ENCODE peak calls at places on chromosome 19, in eight cellular contexts. O, U, L, I, C, H, B and G are unnamed samples.

GRCh38 chr19:46606681-46607440 is 5.7 kb downstream of the CALM3 start:
- DNase-seq in O (peak; percentile 54), U (no peak), L (no peak), I (no peak), C (no peak), H (peak; percentile 30), B (no peak), G (peak; percentile 32)

GRCh38 chr19:33493401-33494275 is 28.0 kb downstream of the PEPD start:
- DNase-seq in O (no peak), U (no peak), L (no peak), I (no peak), C (no peak), H (no peak), B (no peak), G (no peak)

GRCh38 chr19:52196256-52196967 is 6.6 kb downstream of the PPP2R1A start:
- DNase-seq in O (no peak), U (no peak), L (no peak), I (no peak), C (peak; percentile 7), H (no peak), B (no peak), G (no peak)

GRCh38 chr19:29552454-29553280 is 26.9 kb downstream of the VSTM2B start:
- DNase-seq in O (peak; percentile 38), U (no peak), L (no peak), I (no peak), C (no peak), H (no peak), B (peak; percentile 18), G (peak; percentile 33)

GRCh38 chr19:18300930-18301717 is 19.7 kb upstream of the JUND start:
- DNase-seq in O (peak; percentile 96), U (peak; percentile 24), L (no peak), I (peak; percentile 90), C (peak; percentile 90), H (peak; percentile 97), B (peak; percentile 86), G (peak; percentile 86)

GRCh38 chr19:13103961-13104847 is 1.5 kb upstream of the LYL1 start:
- DNase-seq in O (peak; percentile 82), U (no peak), L (no peak), I (peak; percentile 65), C (peak; percentile 52), H (peak; percentile 86), B (peak; percentile 45), G (peak; percentile 83)

GRCh38 chr19:13841339-13842293 is 35.3 kb upstream of the NANOS3 start:
- DNase-seq in O (peak; percentile 82), U (peak; percentile 69), L (no peak), I (peak; percentile 80), C (peak; percentile 81), H (peak; percentile 91), B (peak; percentile 78), G (peak; percentile 90)

GRCh38 chr19:3055741-3056453 is 6.4 kb downstream of the TLE5 start:
- DNase-seq in O (no peak), U (peak; percentile 92), L (no peak), I (peak; percentile 70), C (no peak), H (peak; percentile 70), B (peak; percentile 87), G (peak; percentile 82)

GRCh38 chr19:4390017-4390861 is 10.1 kb downstream of the SH3GL1 start:
- DNase-seq in O (no peak), U (peak; percentile 17), L (no peak), I (peak; percentile 58), C (peak; percentile 64), H (peak; percentile 66), B (no peak), G (no peak)

GRCh38 chr19:55488986-55489710 is 912 bp downstream of the SSC5D start:
- DNase-seq in O (no peak), U (no peak), L (no peak), I (no peak), C (no peak), H (no peak), B (no peak), G (no peak)

GRCh38 chr19:48713041-48713863 is 6.3 kb downstream of the MAMSTR start:
- DNase-seq in O (no peak), U (no peak), L (no peak), I (no peak), C (peak; percentile 22), H (peak; percentile 53), B (no peak), G (no peak)

GRCh38 chr19:16541526-16542044 is 652 bp downstream of the CHERP start:
- DNase-seq in O (no peak), U (peak; percentile 25), L (no peak), I (no peak), C (peak; percentile 58), H (peak; percentile 26), B (no peak), G (no peak)

GRCh38 chr19:2477141-2477710 is 1.3 kb downstream of the GADD45B start:
- DNase-seq in O (peak; percentile 81), U (peak; percentile 60), L (no peak), I (peak; percentile 51), C (peak; percentile 63), H (peak; percentile 66), B (peak; percentile 68), G (peak; percentile 79)

GRCh38 chr19:18478545-18479311 is 40.8 kb upstream of the ISYNA1 start:
- DNase-seq in O (peak; percentile 93), U (peak; percentile 74), L (peak; percentile 58), I (peak; percentile 92), C (peak; percentile 93), H (peak; percentile 89), B (peak; percentile 70), G (peak; percentile 82)

GRCh38 chr19:6577410-6578125 is 13.4 kb downstream of the CD70 start:
- DNase-seq in O (no peak), U (peak; percentile 82), L (no peak), I (no peak), C (no peak), H (no peak), B (no peak), G (no peak)

GRCh38 chr19:53147645-53148044 is 11.2 kb downstream of the ZNF347 start:
- DNase-seq in O (no peak), U (no peak), L (no peak), I (no peak), C (no peak), H (no peak), B (no peak), G (no peak)

DNA sequence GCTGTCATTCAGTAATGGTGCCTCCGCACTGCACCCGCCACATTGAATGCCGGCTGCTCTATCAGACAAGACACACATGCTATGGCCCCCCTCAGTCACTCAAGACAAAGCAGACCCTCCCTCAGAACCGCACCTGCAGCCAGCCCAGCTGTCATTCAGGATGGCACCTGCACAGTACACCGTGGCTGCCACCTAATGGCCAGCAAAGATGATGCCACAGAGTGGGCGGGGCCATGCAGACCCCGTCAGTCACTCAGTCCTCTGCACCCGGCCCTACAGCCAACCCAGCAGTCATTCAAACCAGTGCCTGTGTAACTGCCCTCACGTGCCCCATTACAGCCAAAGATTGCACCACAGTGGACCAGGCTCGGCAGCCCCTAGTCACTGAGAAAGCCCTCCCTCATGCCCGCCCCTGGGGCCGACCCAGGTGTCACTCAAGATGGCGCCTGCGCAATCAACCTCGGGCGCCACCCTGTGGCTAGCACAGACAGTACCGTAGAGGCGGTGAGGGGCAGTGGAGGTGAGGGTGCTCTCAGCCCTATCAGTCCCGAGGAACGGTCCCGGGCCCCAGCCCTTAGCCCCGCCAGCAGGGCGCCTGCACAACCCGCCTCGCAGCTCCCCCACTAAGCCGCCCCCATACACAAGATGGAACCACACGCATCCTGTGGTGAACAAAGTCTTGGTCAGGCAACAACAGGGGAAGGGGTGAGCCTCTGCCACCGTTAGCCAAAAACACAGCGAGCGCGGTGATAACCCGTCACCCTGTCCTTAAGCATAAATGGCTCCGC is 2.4 kb downstream of the PEG3 start:
- DNase-seq in O (peak; percentile 89), U (peak; percentile 2), L (no peak), I (peak; percentile 78), C (peak; percentile 60), H (peak; percentile 78), B (no peak), G (peak; percentile 84)
- H3K4me3 ChIP-seq in O (peak overlapping the region; percentile 66), U (no peak overlapping the region), L (no peak overlapping the region), I (peak overlapping the region; percentile 56), C (peak overlapping the region; percentile 63), H (peak overlapping the region; percentile 59), B (peak overlapping the region; percentile 35), G (peak overlapping the region; percentile 42)

DNA sequence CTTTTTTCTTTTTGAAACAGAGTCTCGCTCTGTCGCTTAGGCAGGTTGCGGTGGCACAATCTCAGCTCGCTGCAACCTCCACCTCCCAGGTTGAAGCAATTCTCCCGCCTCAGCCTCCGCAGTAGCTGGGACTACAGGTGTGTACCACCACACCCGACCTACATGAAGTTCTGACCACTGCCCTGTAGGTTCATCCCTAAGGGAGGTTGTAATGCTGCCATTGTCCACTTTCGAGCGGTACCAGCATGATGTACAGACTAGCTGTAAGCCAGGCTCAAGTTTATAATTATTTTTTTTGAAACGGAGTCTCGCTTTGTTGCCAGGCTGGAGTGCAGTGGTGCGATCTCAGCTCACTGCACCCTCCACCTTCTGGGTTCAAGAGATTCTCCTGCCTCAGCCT is 11.6 kb upstream of the COX7A1 start:
- DNase-seq in O (no peak), U (no peak), L (no peak), I (no peak), C (no peak), H (no peak), B (no peak), G (no peak)
- H3K27ac ChIP-seq in O (no peak overlapping the region), U (no peak overlapping the region), L (no peak overlapping the region), I (no peak overlapping the region), C (no peak overlapping the region), H (no peak overlapping the region), B (no peak overlapping the region), G (no peak overlapping the region)

GRCh38 chr19:1224847-1225246 is 13.0 kb downstream of the CBARP start:
- DNase-seq in O (no peak), U (no peak), L (no peak), I (no peak), C (no peak), H (no peak), B (no peak), G (no peak)

GRCh38 chr19:1226227-1226518 is 11.6 kb downstream of the CBARP start:
- DNase-seq in O (no peak), U (no peak), L (no peak), I (no peak), C (no peak), H (no peak), B (no peak), G (no peak)

GRCh38 chr19:1226522-1227312 is 11.1 kb downstream of the CBARP start:
- DNase-seq in O (no peak), U (no peak), L (no peak), I (no peak), C (no peak), H (no peak), B (no peak), G (no peak)

GRCh38 chr19:1224047-1224825 is 13.6 kb downstream of the CBARP start:
- DNase-seq in O (no peak), U (no peak), L (no peak), I (no peak), C (no peak), H (no peak), B (no peak), G (no peak)

GRCh38 chr19:1225451-1226226 is 12.2 kb downstream of the CBARP start:
- DNase-seq in O (no peak), U (no peak), L (no peak), I (no peak), C (no peak), H (no peak), B (no peak), G (no peak)
- H3K4me3 ChIP-seq in O (no peak overlapping the region), U (no peak overlapping the region), L (no peak overlapping the region), I (no peak overlapping the region), C (no peak overlapping the region), H (no peak overlapping the region), B (no peak overlapping the region), G (no peak overlapping the region)

GRCh38 chr19:7617735-7618134 is 11.6 kb downstream of the XAB2 start:
- DNase-seq in O (no peak), U (no peak), L (no peak), I (no peak), C (no peak), H (no peak), B (no peak), G (peak; percentile 65)
- H3K27ac ChIP-seq in O (no peak overlapping the region), U (no peak overlapping the region), L (no peak overlapping the region), I (peak overlapping the region; percentile 87), C (no peak overlapping the region), H (no peak overlapping the region), B (peak overlapping the region; percentile 96), G (peak overlapping the region; percentile 78)